ENCODE peak calls at places on chromosomes 12 and 14, in eight cellular contexts. One of them, this sample, is unnamed.

GRCh38 chr12:109719123-109720022 is 5.7 kb downstream of the FAM222A start:
- DNase-seq in body of pancreas: no peak
- DNase-seq in lower leg skin: no peak
- DNase-seq in astrocyte of the cerebellum: no peak
- DNase-seq in left ventricle myocardium inferior: no peak
- DNase-seq in cardiac muscle cell: no peak
- DNase-seq in uterus: no peak
- DNase-seq in Panc1: no peak
- DNase-seq in this sample: no peak

GRCh38 chr12:14171111-14171510 is 189.7 kb upstream of the GRIN2B start:
- DNase-seq in uterus: no peak
- DNase-seq in body of pancreas: no peak
- DNase-seq in astrocyte of the cerebellum: no peak
- DNase-seq in Panc1: no peak
- DNase-seq in left ventricle myocardium inferior: no peak
- DNase-seq in cardiac muscle cell: no peak
- DNase-seq in lower leg skin: no peak
- DNase-seq in this sample: no peak

GRCh38 chr12:79452906-79453305 is 237.9 kb downstream of the PAWR start:
- DNase-seq in left ventricle myocardium inferior: no peak
- DNase-seq in astrocyte of the cerebellum: no peak
- DNase-seq in uterus: no peak
- DNase-seq in cardiac muscle cell: no peak
- DNase-seq in lower leg skin: no peak
- DNase-seq in body of pancreas: no peak
- DNase-seq in Panc1: no peak
- DNase-seq in this sample: no peak

GRCh38 chr12:114152890-114153289 is 186.8 kb upstream of the RBM19 start:
- DNase-seq in cardiac muscle cell: peak; percentile 14
- DNase-seq in uterus: no peak
- DNase-seq in astrocyte of the cerebellum: no peak
- DNase-seq in lower leg skin: no peak
- DNase-seq in left ventricle myocardium inferior: no peak
- DNase-seq in Panc1: no peak
- DNase-seq in body of pancreas: no peak
- DNase-seq in this sample: peak; percentile 6

GRCh38 chr12:65306603-65307501 is 28.4 kb downstream of the MSRB3 start:
- DNase-seq in left ventricle myocardium inferior: peak; percentile 50
- DNase-seq in Panc1: peak; percentile 38
- DNase-seq in lower leg skin: no peak
- DNase-seq in body of pancreas: no peak
- DNase-seq in astrocyte of the cerebellum: no peak
- DNase-seq in cardiac muscle cell: peak; percentile 84
- DNase-seq in uterus: peak; percentile 70
- DNase-seq in this sample: peak; percentile 76

GRCh38 chr12:42617622-42618021 is 28.1 kb upstream of the PRICKLE1 start:
- DNase-seq in lower leg skin: no peak
- DNase-seq in Panc1: no peak
- DNase-seq in astrocyte of the cerebellum: peak; percentile 11
- DNase-seq in left ventricle myocardium inferior: no peak
- DNase-seq in cardiac muscle cell: no peak
- DNase-seq in body of pancreas: no peak
- DNase-seq in uterus: no peak
- DNase-seq in this sample: peak; percentile 28

GRCh38 chr12:68538722-68539614 is 71.7 kb upstream of the RAP1B start:
- DNase-seq in body of pancreas: peak; percentile 17
- DNase-seq in left ventricle myocardium inferior: peak; percentile 79
- DNase-seq in cardiac muscle cell: peak; percentile 89
- DNase-seq in Panc1: no peak
- DNase-seq in uterus: peak; percentile 68
- DNase-seq in astrocyte of the cerebellum: peak; percentile 73
- DNase-seq in lower leg skin: peak; percentile 27
- DNase-seq in this sample: peak; percentile 90

GRCh38 chr12:4272976-4273650 is 449 bp upstream of the CCND2 start:
- DNase-seq in body of pancreas: no peak
- DNase-seq in left ventricle myocardium inferior: no peak
- DNase-seq in cardiac muscle cell: no peak
- DNase-seq in uterus: no peak
- DNase-seq in lower leg skin: no peak
- DNase-seq in Panc1: no peak
- DNase-seq in astrocyte of the cerebellum: no peak
- DNase-seq in this sample: no peak

GRCh38 chr12:93571854-93572711 is at the start of gene SOCS2:
- DNase-seq in astrocyte of the cerebellum: no peak
- DNase-seq in left ventricle myocardium inferior: peak; percentile 38
- DNase-seq in lower leg skin: peak; percentile 19
- DNase-seq in cardiac muscle cell: peak; percentile 43
- DNase-seq in uterus: peak; percentile 65
- DNase-seq in body of pancreas: peak; percentile 25
- DNase-seq in Panc1: no peak
- DNase-seq in this sample: no peak

GRCh38 chr12:120462099-120462640 is 7.4 kb downstream of the SRSF9 start:
- DNase-seq in uterus: no peak
- DNase-seq in Panc1: no peak
- DNase-seq in cardiac muscle cell: no peak
- DNase-seq in astrocyte of the cerebellum: no peak
- DNase-seq in left ventricle myocardium inferior: no peak
- DNase-seq in body of pancreas: no peak
- DNase-seq in lower leg skin: no peak
- DNase-seq in this sample: no peak

GRCh38 chr14:59208224-59208814 is 19.9 kb downstream of the DAAM1 start:
- DNase-seq in uterus: peak; percentile 29
- DNase-seq in cardiac muscle cell: peak; percentile 51
- DNase-seq in left ventricle myocardium inferior: no peak
- DNase-seq in Panc1: no peak
- DNase-seq in body of pancreas: no peak
- DNase-seq in lower leg skin: no peak
- DNase-seq in astrocyte of the cerebellum: no peak
- DNase-seq in this sample: peak; percentile 42

GRCh38 chr14:21496453-21496852 is 14.7 kb downstream of the METTL3 start:
- DNase-seq in body of pancreas: no peak
- DNase-seq in uterus: no peak
- DNase-seq in astrocyte of the cerebellum: no peak
- DNase-seq in Panc1: no peak
- DNase-seq in cardiac muscle cell: peak; percentile 82
- DNase-seq in left ventricle myocardium inferior: no peak
- DNase-seq in lower leg skin: no peak
- DNase-seq in this sample: peak; percentile 57

GRCh38 chr12:105357162-105357691 is 26.7 kb downstream of the C12orf75 start:
- DNase-seq in Panc1: no peak
- DNase-seq in astrocyte of the cerebellum: no peak
- DNase-seq in lower leg skin: no peak
- DNase-seq in body of pancreas: no peak
- DNase-seq in left ventricle myocardium inferior: no peak
- DNase-seq in uterus: no peak
- DNase-seq in cardiac muscle cell: no peak
- DNase-seq in this sample: peak; percentile 62

GRCh38 chr14:89625208-89625987 is 208.4 kb upstream of the FOXN3 start:
- DNase-seq in uterus: no peak
- DNase-seq in lower leg skin: no peak
- DNase-seq in astrocyte of the cerebellum: peak; percentile 23
- DNase-seq in body of pancreas: peak; percentile 40
- DNase-seq in cardiac muscle cell: peak; percentile 75
- DNase-seq in Panc1: no peak
- DNase-seq in left ventricle myocardium inferior: peak; percentile 47
- DNase-seq in this sample: peak; percentile 22

GRCh38 chr14:103527408-103528157 is 1.4 kb upstream of the TRMT61A start:
- DNase-seq in left ventricle myocardium inferior: no peak
- DNase-seq in astrocyte of the cerebellum: no peak
- DNase-seq in cardiac muscle cell: no peak
- DNase-seq in body of pancreas: no peak
- DNase-seq in uterus: no peak
- DNase-seq in lower leg skin: no peak
- DNase-seq in Panc1: no peak
- DNase-seq in this sample: peak; percentile 34

GRCh38 chr12:87427770-87428169 is 601.4 kb downstream of the C12orf50 start:
- DNase-seq in uterus: no peak
- DNase-seq in lower leg skin: no peak
- DNase-seq in astrocyte of the cerebellum: no peak
- DNase-seq in left ventricle myocardium inferior: no peak
- DNase-seq in cardiac muscle cell: no peak
- DNase-seq in Panc1: no peak
- DNase-seq in body of pancreas: no peak
- DNase-seq in this sample: peak; percentile 78

GRCh38 chr12:82746668-82747067 is 60.0 kb downstream of the TMTC2 start:
- DNase-seq in body of pancreas: no peak
- DNase-seq in lower leg skin: no peak
- DNase-seq in cardiac muscle cell: no peak
- DNase-seq in left ventricle myocardium inferior: no peak
- DNase-seq in astrocyte of the cerebellum: no peak
- DNase-seq in uterus: no peak
- DNase-seq in Panc1: no peak
- DNase-seq in this sample: no peak
- H3K4me3 ChIP-seq in body of pancreas: no peak overlapping the region
- H3K4me3 ChIP-seq in lower leg skin: no peak overlapping the region
- H3K4me3 ChIP-seq in cardiac muscle cell: no peak overlapping the region
- H3K4me3 ChIP-seq in left ventricle myocardium inferior: no peak overlapping the region
- H3K4me3 ChIP-seq in astrocyte of the cerebellum: no peak overlapping the region
- H3K4me3 ChIP-seq in uterus: no peak overlapping the region
- H3K4me3 ChIP-seq in Panc1: no peak overlapping the region
- H3K4me3 ChIP-seq in this sample: no peak overlapping the region

DNA sequence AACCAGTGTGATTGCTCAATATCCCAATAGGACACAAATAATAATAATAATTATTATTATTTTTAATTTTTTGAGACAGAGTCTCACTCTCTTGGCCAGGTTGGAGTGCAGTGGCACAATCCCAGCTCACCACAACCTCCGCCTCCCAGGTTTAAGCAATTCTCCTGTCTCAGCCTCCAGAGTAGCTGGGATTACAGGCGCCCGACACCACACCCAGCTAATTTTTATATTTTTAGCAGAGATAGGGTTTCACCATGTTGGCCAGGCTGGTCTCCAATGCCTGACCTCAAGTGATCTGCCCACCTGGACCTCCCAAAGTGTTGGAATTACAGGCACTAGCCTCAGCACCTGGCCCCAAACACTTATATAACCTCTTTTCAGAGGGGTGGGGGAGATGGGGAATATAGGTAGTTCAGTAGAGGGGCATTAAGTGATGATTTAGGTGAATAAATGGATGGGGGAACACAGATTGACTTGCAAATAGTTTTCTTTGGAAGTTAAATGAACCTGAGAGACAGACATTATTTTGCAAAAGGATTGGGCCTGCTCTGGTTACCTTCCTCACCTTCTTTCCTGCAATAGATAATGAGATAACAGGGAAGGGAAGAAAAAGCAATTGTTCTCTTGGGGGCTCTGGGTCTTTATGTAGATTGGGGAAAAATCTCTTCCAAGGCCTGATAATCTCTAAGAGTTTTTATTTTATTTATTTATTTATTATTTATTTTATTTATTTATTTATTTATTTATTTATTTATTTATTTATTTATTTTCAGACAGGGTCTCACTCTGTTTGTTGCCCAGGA is 57.7 kb downstream of the RESF1 start:
- DNase-seq in uterus: no peak
- DNase-seq in lower leg skin: no peak
- DNase-seq in left ventricle myocardium inferior: no peak
- DNase-seq in cardiac muscle cell: no peak
- DNase-seq in astrocyte of the cerebellum: no peak
- DNase-seq in body of pancreas: no peak
- DNase-seq in Panc1: no peak
- DNase-seq in this sample: no peak
- TF ChIP-seq CTCF in uterus: no peak
- TF ChIP-seq CTCF in lower leg skin: no peak
- TF ChIP-seq CTCF in left ventricle myocardium inferior: no peak
- TF ChIP-seq CTCF in cardiac muscle cell: no peak
- TF ChIP-seq CTCF in astrocyte of the cerebellum: no peak
- TF ChIP-seq CTCF in body of pancreas: no peak
- TF ChIP-seq CTCF in Panc1: no peak
- TF ChIP-seq CTCF in this sample: no peak

GRCh38 chr12:46390304-46390703 is 17.7 kb upstream of the SLC38A2 start:
- DNase-seq in body of pancreas: no peak
- DNase-seq in Panc1: no peak
- DNase-seq in uterus: no peak
- DNase-seq in lower leg skin: no peak
- DNase-seq in astrocyte of the cerebellum: no peak
- DNase-seq in left ventricle myocardium inferior: no peak
- DNase-seq in cardiac muscle cell: no peak
- DNase-seq in this sample: no peak
- H3K4me3 ChIP-seq in body of pancreas: no peak overlapping the region
- H3K4me3 ChIP-seq in Panc1: no peak overlapping the region
- H3K4me3 ChIP-seq in uterus: no peak overlapping the region
- H3K4me3 ChIP-seq in lower leg skin: no peak overlapping the region
- H3K4me3 ChIP-seq in astrocyte of the cerebellum: no peak overlapping the region
- H3K4me3 ChIP-seq in left ventricle myocardium inferior: no peak overlapping the region
- H3K4me3 ChIP-seq in cardiac muscle cell: no peak overlapping the region
- H3K4me3 ChIP-seq in this sample: no peak overlapping the region

GRCh38 chr14:93332853-93333630 is at the start of gene BTBD7:
- DNase-seq in Panc1: peak; percentile 68
- DNase-seq in left ventricle myocardium inferior: peak; percentile 95
- DNase-seq in body of pancreas: peak; percentile 97
- DNase-seq in astrocyte of the cerebellum: peak; percentile 83
- DNase-seq in lower leg skin: peak; percentile 90
- DNase-seq in cardiac muscle cell: peak; percentile 97
- DNase-seq in uterus: peak; percentile 92
- DNase-seq in this sample: peak; percentile 90

GRCh38 chr14:93333631-93334095 is 827 bp upstream of the BTBD7 start:
- DNase-seq in cardiac muscle cell: no peak
- DNase-seq in body of pancreas: no peak
- DNase-seq in left ventricle myocardium inferior: no peak
- DNase-seq in astrocyte of the cerebellum: no peak
- DNase-seq in Panc1: no peak
- DNase-seq in lower leg skin: no peak
- DNase-seq in uterus: no peak
- DNase-seq in this sample: no peak

GRCh38 chr14:93337884-93338283 is 5.0 kb upstream of the BTBD7 start:
- DNase-seq in body of pancreas: no peak
- DNase-seq in lower leg skin: no peak
- DNase-seq in astrocyte of the cerebellum: no peak
- DNase-seq in Panc1: no peak
- DNase-seq in uterus: no peak
- DNase-seq in left ventricle myocardium inferior: no peak
- DNase-seq in cardiac muscle cell: no peak
- DNase-seq in this sample: no peak

GRCh38 chr14:93332032-93332852 is 594 bp downstream of the BTBD7 start:
- DNase-seq in left ventricle myocardium inferior: peak; percentile 67
- DNase-seq in cardiac muscle cell: peak; percentile 57
- DNase-seq in lower leg skin: peak; percentile 19
- DNase-seq in body of pancreas: peak; percentile 66
- DNase-seq in Panc1: no peak
- DNase-seq in astrocyte of the cerebellum: no peak
- DNase-seq in uterus: no peak
- DNase-seq in this sample: peak; percentile 17

DNA sequence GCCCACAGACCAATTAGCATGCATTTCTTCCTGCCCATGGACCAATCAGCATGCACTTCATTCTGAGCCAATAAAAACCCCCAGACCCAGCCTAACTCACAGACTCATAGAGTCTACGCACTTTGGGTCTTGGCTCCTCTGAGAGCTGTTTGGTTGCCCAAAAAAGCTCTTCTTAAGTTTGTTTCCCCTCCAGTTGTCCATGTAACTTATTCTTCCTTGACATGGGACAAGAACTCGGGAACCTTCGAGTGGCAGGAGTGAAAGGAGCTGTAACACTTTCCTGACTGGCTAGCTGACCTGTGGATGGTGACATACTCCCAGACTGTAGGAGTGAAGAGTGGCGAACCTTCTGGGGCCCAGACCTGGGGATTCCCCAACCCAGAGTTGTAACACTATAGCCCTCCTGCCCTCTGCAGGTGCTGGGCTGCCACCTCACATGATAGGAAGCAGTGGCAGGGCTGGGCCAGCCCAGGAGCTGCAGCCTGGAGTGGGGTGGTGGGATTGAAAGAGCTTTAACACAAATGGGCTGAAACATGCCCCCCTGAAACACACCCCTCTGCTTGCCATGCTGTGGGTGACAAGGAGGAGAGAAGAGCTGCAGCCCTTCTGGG is 4.4 kb upstream of the BTBD7 start:
- DNase-seq in uterus: no peak
- DNase-seq in lower leg skin: no peak
- DNase-seq in Panc1: no peak
- DNase-seq in cardiac muscle cell: no peak
- DNase-seq in body of pancreas: no peak
- DNase-seq in astrocyte of the cerebellum: no peak
- DNase-seq in left ventricle myocardium inferior: no peak
- DNase-seq in this sample: no peak
- TF ChIP-seq CTCF in uterus: no peak
- TF ChIP-seq CTCF in lower leg skin: no peak
- TF ChIP-seq CTCF in Panc1: no peak
- TF ChIP-seq CTCF in cardiac muscle cell: no peak
- TF ChIP-seq CTCF in body of pancreas: no peak
- TF ChIP-seq CTCF in astrocyte of the cerebellum: no peak
- TF ChIP-seq CTCF in left ventricle myocardium inferior: no peak
- TF ChIP-seq CTCF in this sample: no peak

This sample was measured in fibroblast of the aortic adventitia.